ENCODE peak calls at places on chromosomes 1 and 21, in four cellular contexts. One of them, this sample, is unnamed.
A peak's percentile ranks its signal among the peaks of the same experiment; 100 is the strongest.

GRCh38 chr21:46021398-46021797 is 39.8 kb downstream of the COL6A1 start:
- DNase-seq in K562: no peak
- DNase-seq in A549: no peak
- DNase-seq in GM12878: no peak
- DNase-seq in this sample: no peak

GRCh38 chr1:1929639-1930545 is 10.8 kb upstream of the TMEM52 start:
- DNase-seq in K562: no peak
- DNase-seq in A549: no peak
- DNase-seq in GM12878: no peak
- DNase-seq in this sample: no peak

GRCh38 chr1:163372576-163372975 is 50.8 kb downstream of the NUF2 start:
- DNase-seq in K562: no peak
- DNase-seq in A549: no peak
- DNase-seq in GM12878: no peak
- DNase-seq in this sample: no peak

GRCh38 chr21:44686000-44686781 is 4.2 kb upstream of the KRTAP12-1 start:
- DNase-seq in K562: no peak
- DNase-seq in A549: no peak
- DNase-seq in GM12878: no peak
- DNase-seq in this sample: no peak

GRCh38 chr1:156115514-156116374 is 1.2 kb downstream of the LMNA start:
- DNase-seq in K562: no peak
- DNase-seq in A549: no peak
- DNase-seq in GM12878: no peak
- DNase-seq in this sample: peak; percentile 41

GRCh38 chr1:96365076-96365475 is 356.5 kb upstream of the PTBP2 start:
- DNase-seq in K562: no peak
- DNase-seq in A549: no peak
- DNase-seq in GM12878: no peak
- DNase-seq in this sample: no peak

GRCh38 chr1:205373022-205373421 is 16.3 kb upstream of the KLHDC8A start:
- DNase-seq in K562: no peak
- DNase-seq in A549: no peak
- DNase-seq in GM12878: no peak
- DNase-seq in this sample: no peak

GRCh38 chr1:38047603-38048146 is 1.1 kb upstream of the POU3F1 start:
- DNase-seq in K562: no peak
- DNase-seq in A549: no peak
- DNase-seq in GM12878: no peak
- DNase-seq in this sample: no peak

GRCh38 chr1:152109231-152109997 is 5.8 kb downstream of the TCHH start:
- DNase-seq in K562: no peak
- DNase-seq in A549: no peak
- DNase-seq in GM12878: no peak
- DNase-seq in this sample: no peak

GRCh38 chr1:26848947-26849774 is 13.8 kb upstream of the SFN start:
- DNase-seq in K562: no peak
- DNase-seq in A549: peak; percentile 84
- DNase-seq in GM12878: no peak
- DNase-seq in this sample: peak; percentile 62

GRCh38 chr1:47023268-47024137 is at the start of gene CYP4X1:
- DNase-seq in K562: no peak
- DNase-seq in A549: no peak
- DNase-seq in GM12878: no peak
- DNase-seq in this sample: no peak

GRCh38 chr1:27284425-27285287 is 37.3 kb upstream of the TMEM222 start:
- DNase-seq in K562: peak; percentile 89
- DNase-seq in A549: peak; percentile 84
- DNase-seq in GM12878: peak; percentile 28
- DNase-seq in this sample: peak; percentile 66

GRCh38 chr1:218620956-218621355 is 275.8 kb downstream of the TGFB2 start:
- DNase-seq in K562: no peak
- DNase-seq in A549: peak; percentile 13
- DNase-seq in GM12878: no peak
- DNase-seq in this sample: peak; percentile 8

GRCh38 chr1:225824522-225824921 is 14.6 kb downstream of the EPHX1 start:
- DNase-seq in K562: no peak
- DNase-seq in A549: no peak
- DNase-seq in GM12878: no peak
- DNase-seq in this sample: no peak

GRCh38 chr1:13651279-13651678 is 48.7 kb upstream of the PRDM2 start:
- DNase-seq in K562: no peak
- DNase-seq in A549: no peak
- DNase-seq in GM12878: no peak
- DNase-seq in this sample: peak; percentile 48

GRCh38 chr1:21647431-21648373 is 21.5 kb downstream of the RAP1GAP start:
- DNase-seq in K562: peak; percentile 87
- DNase-seq in A549: no peak
- DNase-seq in GM12878: no peak
- DNase-seq in this sample: no peak

GRCh38 chr1:9331016-9331415 is 38.3 kb downstream of the SPSB1 start:
- DNase-seq in K562: no peak
- DNase-seq in A549: no peak
- DNase-seq in GM12878: no peak
- DNase-seq in this sample: no peak

GRCh38 chr1:98515744-98516143 is 145.8 kb upstream of the SNX7 start:
- DNase-seq in K562: no peak
- DNase-seq in A549: no peak
- DNase-seq in GM12878: no peak
- DNase-seq in this sample: no peak

GRCh38 chr1:164578474-164579200 is 19.7 kb downstream of the PBX1 start:
- DNase-seq in K562: no peak
- DNase-seq in A549: no peak
- DNase-seq in GM12878: no peak
- DNase-seq in this sample: no peak

GRCh38 chr1:153866045-153866850 is 56.5 kb downstream of the GATAD2B start:
- DNase-seq in K562: no peak
- DNase-seq in A549: no peak
- DNase-seq in GM12878: no peak
- DNase-seq in this sample: no peak

GRCh38 chr1:165187020-165187628 is 169.4 kb downstream of the LMX1A start:
- DNase-seq in K562: no peak
- DNase-seq in A549: no peak
- DNase-seq in GM12878: no peak
- DNase-seq in this sample: no peak

GRCh38 chr1:239386453-239387303 is at the start of gene CHRM3:
- DNase-seq in K562: no peak
- DNase-seq in A549: peak; percentile 55
- DNase-seq in GM12878: no peak
- DNase-seq in this sample: no peak

GRCh38 chr1:201538618-201539551 is at the start of gene NAV1:
- DNase-seq in K562: peak; percentile 58
- DNase-seq in A549: peak; percentile 71
- DNase-seq in GM12878: no peak
- DNase-seq in this sample: no peak

GRCh38 chr1:10378071-10378841 is 20.6 kb upstream of the PGD start:
- DNase-seq in K562: peak; percentile 48
- DNase-seq in A549: peak; percentile 62
- DNase-seq in GM12878: no peak
- DNase-seq in this sample: no peak

GRCh38 chr1:181344091-181344490 is 139.2 kb upstream of the CACNA1E start:
- DNase-seq in K562: no peak
- DNase-seq in A549: no peak
- DNase-seq in GM12878: no peak
- DNase-seq in this sample: no peak

GRCh38 chr1:168330285-168330684 is 49.6 kb downstream of the TBX19 start:
- DNase-seq in K562: no peak
- DNase-seq in A549: no peak
- DNase-seq in GM12878: no peak
- DNase-seq in this sample: no peak
- TF ChIP-seq CHD4 in K562: no peak
- TF ChIP-seq CHD4 in A549: no peak
- TF ChIP-seq CHD4 in GM12878: no peak
- TF ChIP-seq CHD4 in this sample: no peak

GRCh38 chr1:44621841-44622286 is 52.4 kb downstream of the TMEM53 start:
- DNase-seq in K562: no peak
- DNase-seq in A549: no peak
- DNase-seq in GM12878: no peak
- DNase-seq in this sample: no peak
- TF ChIP-seq POLR2AphosphoS2 in K562: no peak
- TF ChIP-seq POLR2AphosphoS2 in A549: no peak
- TF ChIP-seq POLR2AphosphoS2 in GM12878: no peak
- TF ChIP-seq POLR2AphosphoS2 in this sample: no peak

DNA sequence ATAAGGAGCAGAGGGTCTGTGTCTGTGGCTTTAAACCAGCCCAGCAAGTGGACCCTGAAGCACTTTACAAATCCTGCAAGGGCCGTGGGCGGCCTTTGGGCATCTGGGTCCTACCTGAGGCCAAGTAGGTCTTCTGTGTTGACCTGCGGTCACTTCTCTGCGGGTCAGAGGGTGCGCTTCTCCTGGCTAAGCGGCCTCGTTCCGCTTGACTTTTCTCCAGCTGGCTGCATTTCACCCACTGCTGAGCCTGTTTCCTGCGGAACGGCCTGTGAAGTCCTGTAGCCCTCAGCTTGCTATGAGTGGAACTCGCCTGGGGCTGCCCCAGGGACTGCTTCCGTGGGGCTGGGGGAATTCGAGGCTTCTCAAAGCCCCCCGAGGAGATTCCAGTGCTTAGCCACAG is 43.3 kb downstream of the SLC37A1 start:
- DNase-seq in K562: no peak
- DNase-seq in A549: no peak
- DNase-seq in GM12878: no peak
- DNase-seq in this sample: no peak
- TF ChIP-seq CHD4 in K562: no peak
- TF ChIP-seq CHD4 in A549: no peak
- TF ChIP-seq CHD4 in GM12878: no peak
- TF ChIP-seq CHD4 in this sample: no peak

DNA sequence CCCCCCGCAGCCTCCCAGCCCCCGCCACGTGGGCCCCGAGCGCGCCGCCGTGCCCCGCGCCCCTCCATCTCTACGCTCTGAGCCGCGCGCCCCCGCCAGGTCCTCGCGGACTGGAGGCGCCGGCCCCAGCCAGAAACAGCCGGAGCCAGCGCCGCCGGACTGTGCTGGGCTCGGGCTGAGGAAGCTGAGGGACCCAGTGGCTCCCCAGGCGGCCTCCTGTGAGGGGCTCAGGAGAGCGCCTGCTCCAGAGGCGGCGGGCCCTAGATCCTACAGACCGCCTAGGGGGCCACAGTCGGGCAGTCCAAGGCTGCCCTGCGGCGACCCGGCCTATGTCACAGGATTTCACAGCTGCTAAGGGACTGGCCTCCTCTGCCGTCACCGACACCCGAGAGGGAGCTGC is 82.1 kb downstream of the NENF start:
- DNase-seq in K562: no peak
- DNase-seq in A549: no peak
- DNase-seq in GM12878: no peak
- DNase-seq in this sample: no peak
- TF ChIP-seq POLR2AphosphoS2 in K562: no peak
- TF ChIP-seq POLR2AphosphoS2 in A549: no peak
- TF ChIP-seq POLR2AphosphoS2 in GM12878: no peak
- TF ChIP-seq POLR2AphosphoS2 in this sample: no peak

GRCh38 chr1:234912541-234913312 is 215.9 kb downstream of the TOMM20 start:
- DNase-seq in K562: no peak
- DNase-seq in A549: no peak
- DNase-seq in GM12878: no peak
- DNase-seq in this sample: no peak
- TF ChIP-seq CHD4 in K562: no peak
- TF ChIP-seq CHD4 in A549: no peak
- TF ChIP-seq CHD4 in GM12878: no peak
- TF ChIP-seq CHD4 in this sample: no peak

DNA sequence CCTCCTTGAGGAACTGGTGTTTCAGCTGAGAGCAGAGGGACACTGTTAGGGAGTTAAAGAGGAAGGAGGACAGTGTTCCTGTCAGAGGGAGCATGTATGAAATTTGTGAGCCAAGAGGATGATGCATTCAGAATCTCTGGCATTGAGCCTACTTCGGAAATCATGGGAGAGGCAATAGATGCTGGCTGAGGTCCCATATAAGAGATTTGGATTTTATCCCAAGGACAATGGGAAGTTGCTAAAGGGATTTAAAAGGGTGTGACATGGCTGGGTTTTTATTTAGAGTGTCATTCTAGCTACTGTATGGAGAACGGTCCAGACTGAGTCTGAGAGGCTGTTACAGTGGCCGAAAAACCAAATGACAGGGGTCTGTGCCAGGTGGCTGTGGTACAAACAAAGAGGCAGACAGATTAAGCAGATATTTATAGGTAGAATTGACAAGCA is 403.2 kb upstream of the B3GALT2 start:
- DNase-seq in K562: no peak
- DNase-seq in A549: no peak
- DNase-seq in GM12878: no peak
- DNase-seq in this sample: no peak
- TF ChIP-seq POLR2AphosphoS2 in K562: no peak
- TF ChIP-seq POLR2AphosphoS2 in A549: no peak
- TF ChIP-seq POLR2AphosphoS2 in GM12878: no peak
- TF ChIP-seq POLR2AphosphoS2 in this sample: no peak

GRCh38 chr1:31697369-31697984 is 6.3 kb downstream of the COL16A1 start:
- DNase-seq in K562: no peak
- DNase-seq in A549: no peak
- DNase-seq in GM12878: no peak
- DNase-seq in this sample: no peak

GRCh38 chr1:31694069-31694909 is 9.5 kb downstream of the COL16A1 start:
- DNase-seq in K562: no peak
- DNase-seq in A549: no peak
- DNase-seq in GM12878: no peak
- DNase-seq in this sample: no peak

GRCh38 chr1:31695327-31695726 is 8.5 kb downstream of the COL16A1 start:
- DNase-seq in K562: no peak
- DNase-seq in A549: no peak
- DNase-seq in GM12878: no peak
- DNase-seq in this sample: no peak

GRCh38 chr1:31696246-31696645 is 7.6 kb downstream of the COL16A1 start:
- DNase-seq in K562: no peak
- DNase-seq in A549: no peak
- DNase-seq in GM12878: no peak
- DNase-seq in this sample: no peak

GRCh38 chr1:31694910-31695300 is 8.9 kb downstream of the COL16A1 start:
- DNase-seq in K562: no peak
- DNase-seq in A549: no peak
- DNase-seq in GM12878: no peak
- DNase-seq in this sample: no peak
- TF ChIP-seq CHD4 in K562: no peak
- TF ChIP-seq CHD4 in A549: no peak
- TF ChIP-seq CHD4 in GM12878: no peak
- TF ChIP-seq CHD4 in this sample: no peak

GRCh38 chr1:91527781-91528180 is 27.1 kb downstream of the CDC7 start:
- DNase-seq in K562: no peak
- DNase-seq in A549: no peak
- DNase-seq in GM12878: no peak
- DNase-seq in this sample: no peak
- TF ChIP-seq POLR2AphosphoS2 in K562: no peak
- TF ChIP-seq POLR2AphosphoS2 in A549: no peak
- TF ChIP-seq POLR2AphosphoS2 in GM12878: no peak
- TF ChIP-seq POLR2AphosphoS2 in this sample: no peak

This sample was measured in HepG2.